ENCODE peak calls at places on chromosome 19, in four cellular contexts. One of them, this sample, is unnamed.

GRCh38 chr19:16921766-16922591 is 33.2 kb downstream of the F2RL3 start:
- DNase-seq in thoracic aorta: no peak
- DNase-seq in GM04503: no peak
- DNase-seq in amygdala: no peak
- DNase-seq in this sample: no peak

GRCh38 chr19:1080360-1081161 is 13.6 kb downstream of the ARHGAP45 start:
- DNase-seq in amygdala: no peak
- DNase-seq in GM04503: no peak
- DNase-seq in thoracic aorta: no peak
- DNase-seq in this sample: no peak

GRCh38 chr19:38274734-38275133 is 10.4 kb downstream of the SPINT2 start:
- DNase-seq in thoracic aorta: no peak
- DNase-seq in GM04503: no peak
- DNase-seq in amygdala: peak
- DNase-seq in this sample: no peak

GRCh38 chr19:53503126-53503525 is 34.8 kb upstream of the ZNF331 start:
- DNase-seq in thoracic aorta: no peak
- DNase-seq in amygdala: no peak
- DNase-seq in GM04503: no peak
- DNase-seq in this sample: no peak

GRCh38 chr19:57406516-57407123 is 4.3 kb upstream of the ZNF17 start:
- DNase-seq in amygdala: no peak
- DNase-seq in GM04503: no peak
- DNase-seq in thoracic aorta: no peak
- DNase-seq in this sample: no peak

GRCh38 chr19:41811981-41812380 is 15.6 kb downstream of the CEACAM3 start:
- DNase-seq in amygdala: no peak
- DNase-seq in GM04503: no peak
- DNase-seq in thoracic aorta: no peak
- DNase-seq in this sample: no peak

GRCh38 chr19:35265126-35265995 is 3.4 kb upstream of the USF2 start:
- DNase-seq in GM04503: no peak
- DNase-seq in amygdala: no peak
- DNase-seq in thoracic aorta: no peak
- DNase-seq in this sample: no peak

GRCh38 chr19:53867225-53868090 is at the start of gene MYADM:
- DNase-seq in GM04503: peak
- DNase-seq in amygdala: peak
- DNase-seq in thoracic aorta: peak
- DNase-seq in this sample: peak

GRCh38 chr19:30255783-30256509 is 116.2 kb upstream of the ZNF536 start:
- DNase-seq in amygdala: no peak
- DNase-seq in GM04503: no peak
- DNase-seq in thoracic aorta: no peak
- DNase-seq in this sample: peak

GRCh38 chr19:43534811-43535761 is 2.1 kb downstream of the ZNF575 start:
- DNase-seq in amygdala: peak
- DNase-seq in thoracic aorta: peak
- DNase-seq in GM04503: no peak
- DNase-seq in this sample: no peak

GRCh38 chr19:48405850-48406249 is 12.4 kb downstream of the GRIN2D start:
- DNase-seq in thoracic aorta: no peak
- DNase-seq in GM04503: no peak
- DNase-seq in amygdala: no peak
- DNase-seq in this sample: no peak

GRCh38 chr19:14118165-14119051 is 846 bp upstream of the PRKACA start:
- DNase-seq in GM04503: no peak
- DNase-seq in amygdala: peak
- DNase-seq in thoracic aorta: no peak
- DNase-seq in this sample: peak

GRCh38 chr19:55103190-55103589 is 14.2 kb downstream of the PPP1R12C start:
- DNase-seq in thoracic aorta: no peak
- DNase-seq in amygdala: no peak
- DNase-seq in GM04503: no peak
- DNase-seq in this sample: no peak

GRCh38 chr19:4189641-4190040 is 7.2 kb downstream of the ANKRD24 start:
- DNase-seq in amygdala: no peak
- DNase-seq in GM04503: no peak
- DNase-seq in thoracic aorta: no peak
- DNase-seq in this sample: no peak

GRCh38 chr19:1400281-1401137 is 833 bp downstream of the GAMT start:
- DNase-seq in GM04503: no peak
- DNase-seq in thoracic aorta: no peak
- DNase-seq in amygdala: no peak
- DNase-seq in this sample: no peak

GRCh38 chr19:15779756-15780476 is 7.5 kb upstream of the OR10H5 start:
- DNase-seq in thoracic aorta: peak
- DNase-seq in GM04503: peak
- DNase-seq in amygdala: peak
- DNase-seq in this sample: no peak

GRCh38 chr19:47707135-47707925 is 5.9 kb upstream of the EHD2 start:
- DNase-seq in GM04503: no peak
- DNase-seq in thoracic aorta: no peak
- DNase-seq in amygdala: peak
- DNase-seq in this sample: peak

GRCh38 chr19:18437481-18438330 is at the start of gene ISYNA1:
- DNase-seq in amygdala: no peak
- DNase-seq in thoracic aorta: no peak
- DNase-seq in GM04503: no peak
- DNase-seq in this sample: no peak

GRCh38 chr19:35895911-35896642 is 4.3 kb downstream of the NFKBID start:
- DNase-seq in amygdala: no peak
- DNase-seq in thoracic aorta: no peak
- DNase-seq in GM04503: no peak
- DNase-seq in this sample: no peak

GRCh38 chr19:1082165-1082927 is 12.8 kb downstream of the POLR2E start:
- DNase-seq in thoracic aorta: no peak
- DNase-seq in amygdala: no peak
- DNase-seq in GM04503: no peak
- DNase-seq in this sample: no peak

GRCh38 chr19:16328824-16329482 is 4.3 kb downstream of the KLF2 start:
- DNase-seq in thoracic aorta: no peak
- DNase-seq in GM04503: no peak
- DNase-seq in amygdala: no peak
- DNase-seq in this sample: no peak

GRCh38 chr19:52216401-52216800 is 26.5 kb downstream of the PPP2R1A start:
- DNase-seq in thoracic aorta: no peak
- DNase-seq in GM04503: no peak
- DNase-seq in amygdala: no peak
- DNase-seq in this sample: no peak

GRCh38 chr19:4506449-4507149 is 11.7 kb downstream of the PLIN4 start:
- DNase-seq in amygdala: no peak
- DNase-seq in thoracic aorta: no peak
- DNase-seq in GM04503: no peak
- DNase-seq in this sample: no peak

GRCh38 chr19:48169585-48169973 is 565 bp downstream of the LIG1 start:
- DNase-seq in GM04503: no peak
- DNase-seq in amygdala: no peak
- DNase-seq in thoracic aorta: peak
- DNase-seq in this sample: peak

GRCh38 chr19:53112286-53112685 is 9.1 kb upstream of the ZNF160 start:
- DNase-seq in GM04503: no peak
- DNase-seq in amygdala: no peak
- DNase-seq in thoracic aorta: no peak
- DNase-seq in this sample: no peak

This sample was measured in GM04504.